ENCODE peak calls at places on chromosomes 16 and 17, in seven cellular contexts. G is esophagus squamous epithelium; I is ovary; R is endodermal cell; M is coronary artery; W is neural progenitor cell; U is CD8-positive, alpha-beta T cell. Z is an unnamed sample.

GRCh38 chr17:79845601-79845949 is 6.3 kb upstream of the CBX4 start:
- DNase-seq in G (no peak), I (peak; percentile 49), R (no peak), M (no peak), W (no peak), U (no peak), Z (no peak)

GRCh38 chr17:18968945-18969887 is 17.3 kb downstream of the SLC5A10 start:
- DNase-seq in G (no peak), I (no peak), R (no peak), M (no peak), W (no peak), U (no peak), Z (no peak)

GRCh38 chr17:27810902-27811557 is 10.7 kb upstream of the NOS2 start:
- DNase-seq in G (no peak), I (no peak), R (no peak), M (no peak), W (no peak), U (no peak), Z (no peak)

GRCh38 chr16:30084816-30085159 is 6.9 kb downstream of the TBX6 start:
- DNase-seq in G (no peak), I (no peak), R (no peak), M (no peak), W (no peak), U (no peak), Z (no peak)

GRCh38 chr17:80877829-80878303 is 113.8 kb upstream of the CHMP6 start:
- DNase-seq in G (no peak), I (no peak), R (peak; percentile 46), M (no peak), W (no peak), U (no peak), Z (no peak)

GRCh38 chr17:48747445-48748363 is 19.2 kb upstream of the HOXB13 start:
- DNase-seq in G (no peak), I (no peak), R (peak; percentile 84), M (no peak), W (peak; percentile 65), U (no peak), Z (no peak)

GRCh38 chr17:32314636-32315035 is 27.3 kb downstream of the C17orf75 start:
- DNase-seq in G (no peak), I (no peak), R (no peak), M (no peak), W (no peak), U (no peak), Z (no peak)

GRCh38 chr16:55773859-55774549 is 58.9 kb downstream of the CES1 start:
- DNase-seq in G (no peak), I (no peak), R (no peak), M (no peak), W (no peak), U (no peak), Z (no peak)

GRCh38 chr17:48261297-48261880 is 153.8 kb downstream of the SNX11 start:
- DNase-seq in G (no peak), I (no peak), R (peak; percentile 94), M (no peak), W (peak; percentile 72), U (no peak), Z (no peak)

GRCh38 chr16:68704232-68704867 is 32.7 kb upstream of the CDH1 start:
- DNase-seq in G (no peak), I (peak; percentile 64), R (peak; percentile 97), M (no peak), W (peak; percentile 87), U (peak; percentile 68), Z (peak; percentile 56)

GRCh38 chr16:85639529-85640253 is 26.6 kb downstream of the GSE1 start:
- DNase-seq in G (no peak), I (no peak), R (no peak), M (no peak), W (no peak), U (no peak), Z (no peak)
- H3K27ac ChIP-seq in G (peak overlapping the region; percentile 26), I (no peak overlapping the region), R (no peak overlapping the region), M (no peak overlapping the region), W (no peak overlapping the region), U (no peak overlapping the region), Z (no peak overlapping the region)

GRCh38 chr16:88764913-88765349 is 20.1 kb downstream of the PIEZO1 start:
- DNase-seq in G (no peak), I (no peak), R (peak; percentile 62), M (no peak), W (no peak), U (no peak), Z (no peak)

GRCh38 chr16:88766975-88767374 is 18.0 kb downstream of the PIEZO1 start:
- DNase-seq in G (no peak), I (no peak), R (no peak), M (no peak), W (no peak), U (no peak), Z (no peak)

GRCh38 chr16:88768041-88768876 is 16.8 kb downstream of the PIEZO1 start:
- DNase-seq in G (no peak), I (peak; percentile 76), R (no peak), M (no peak), W (peak; percentile 65), U (no peak), Z (no peak)

GRCh38 chr16:88769617-88770458 is 15.2 kb downstream of the PIEZO1 start:
- DNase-seq in G (no peak), I (no peak), R (peak; percentile 97), M (no peak), W (peak; percentile 92), U (no peak), Z (no peak)

GRCh38 chr16:88767546-88767945 is 17.5 kb downstream of the PIEZO1 start:
- DNase-seq in G (no peak), I (no peak), R (no peak), M (no peak), W (no peak), U (no peak), Z (no peak)
- H3K27ac ChIP-seq in G (peak overlapping the region; percentile 89), I (no peak overlapping the region), R (no peak overlapping the region), M (no peak overlapping the region), W (no peak overlapping the region), U (no peak overlapping the region), Z (no peak overlapping the region)

GRCh38 chr17:75774471-75774987 is 9.5 kb upstream of the GALK1 start:
- DNase-seq in G (no peak), I (peak; percentile 52), R (no peak), M (no peak), W (no peak), U (no peak), Z (no peak)

GRCh38 chr17:75778861-75779249 is 5.8 kb upstream of the UNK start:
- DNase-seq in G (no peak), I (no peak), R (no peak), M (no peak), W (peak; percentile 82), U (peak; percentile 76), Z (peak; percentile 54)

GRCh38 chr17:75774988-75775668 is 9.5 kb upstream of the UNK start:
- DNase-seq in G (no peak), I (peak; percentile 56), R (peak; percentile 85), M (peak; percentile 75), W (no peak), U (no peak), Z (no peak)

GRCh38 chr17:75777243-75777922 is 7.2 kb upstream of the UNK start:
- DNase-seq in G (no peak), I (no peak), R (no peak), M (no peak), W (no peak), U (no peak), Z (no peak)

GRCh38 chr17:75776399-75777242 is 8.0 kb upstream of the UNK start:
- DNase-seq in G (no peak), I (peak; percentile 57), R (peak; percentile 61), M (no peak), W (no peak), U (no peak), Z (peak; percentile 23)
- H3K27ac ChIP-seq in G (peak overlapping the region; percentile 99), I (no peak overlapping the region), R (no peak overlapping the region), M (no peak overlapping the region), W (no peak overlapping the region), U (peak overlapping the region; percentile 97), Z (peak overlapping the region; percentile 17)

DNA sequence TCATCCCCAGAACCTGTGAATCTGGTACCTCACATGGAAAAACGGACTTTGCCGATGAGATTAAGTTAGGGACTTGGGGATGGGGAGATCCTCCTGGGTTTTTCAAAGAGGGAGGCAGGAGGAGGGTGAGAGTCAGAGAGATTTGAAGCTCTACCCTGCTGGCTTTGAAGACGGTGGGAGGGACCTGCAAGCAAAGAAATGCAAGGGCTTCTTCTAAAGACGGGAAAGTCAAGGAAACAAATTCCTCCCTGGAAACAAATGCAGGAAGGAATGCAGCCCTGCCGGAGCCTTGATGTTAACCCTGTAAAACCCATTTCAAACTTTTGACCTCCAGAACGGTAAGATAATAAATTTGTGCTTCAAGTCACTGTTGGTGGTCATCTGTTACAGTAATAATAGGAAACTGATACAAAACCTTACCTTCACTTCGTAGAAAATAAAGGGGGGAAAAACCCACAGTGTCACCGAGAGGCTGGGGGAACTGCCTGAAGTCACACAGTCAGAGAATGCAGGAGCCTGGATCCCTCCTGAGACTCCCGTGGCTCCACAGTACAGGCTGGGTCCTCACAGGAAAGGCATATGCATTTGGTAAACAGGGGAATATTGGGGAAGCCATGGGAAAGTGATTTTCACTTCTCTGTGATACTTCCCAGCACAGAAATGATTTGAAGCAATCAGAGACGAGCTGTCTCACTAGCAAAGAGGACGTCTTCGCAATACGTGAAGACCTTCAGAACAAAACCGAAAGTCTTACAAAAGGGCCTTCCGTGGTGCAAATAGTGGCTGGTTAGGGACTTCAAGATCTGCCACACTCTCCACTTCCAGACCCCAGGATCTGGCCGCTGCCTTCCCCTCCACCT is 58.9 kb upstream of the CLEC3A start:
- DNase-seq in G (no peak), I (no peak), R (peak; percentile 89), M (no peak), W (peak; percentile 35), U (no peak), Z (no peak)
- H3K27ac ChIP-seq in G (no peak overlapping the region), I (no peak overlapping the region), R (no peak overlapping the region), M (no peak overlapping the region), W (no peak overlapping the region), U (no peak overlapping the region), Z (no peak overlapping the region)

GRCh38 chr16:81521141-81521626 is 76.6 kb downstream of the CMIP start:
- DNase-seq in G (no peak), I (no peak), R (no peak), M (no peak), W (no peak), U (peak; percentile 87), Z (peak; percentile 79)
- H3K27ac ChIP-seq in G (peak overlapping the region; percentile 96), I (no peak overlapping the region), R (peak overlapping the region; percentile 84), M (no peak overlapping the region), W (no peak overlapping the region), U (peak overlapping the region; percentile 54), Z (peak overlapping the region; percentile 5)

DNA sequence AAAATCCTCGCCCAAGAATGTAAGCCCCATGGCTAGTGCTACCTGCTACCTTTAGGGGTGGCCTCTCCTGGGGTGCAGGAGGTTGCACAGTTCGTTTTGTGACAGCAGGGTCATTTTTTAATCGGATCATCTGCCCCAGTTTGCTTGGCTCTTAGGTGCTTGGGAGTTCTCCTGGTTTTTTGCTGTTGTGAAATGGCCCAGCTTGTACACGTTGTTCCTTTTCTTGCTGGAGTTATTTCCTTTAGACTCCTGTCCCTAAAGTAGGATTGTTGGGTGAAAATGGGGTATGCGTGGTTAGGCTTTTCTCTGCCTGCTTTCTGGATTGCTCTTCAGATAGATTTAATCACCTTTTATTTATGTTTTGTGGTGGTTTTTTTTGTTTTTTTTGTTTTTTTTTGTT is 25.8 kb downstream of the ABCC1 start:
- DNase-seq in G (no peak), I (no peak), R (no peak), M (no peak), W (no peak), U (no peak), Z (no peak)
- H3K27ac ChIP-seq in G (peak overlapping the region; percentile 85), I (no peak overlapping the region), R (no peak overlapping the region), M (peak overlapping the region; percentile 82), W (no peak overlapping the region), U (no peak overlapping the region), Z (no peak overlapping the region)